ENCODE peak calls at places on chromosomes 5 and 9, in nine cellular contexts. One of them, this sample, is unnamed.
A peak's percentile ranks its signal among the peaks of the same experiment; 100 is the strongest.

GRCh38 chr9:129081388-129081889 is 528 bp downstream of the DOLPP1 start:
- DNase-seq in GM03348: peak; percentile 98
- DNase-seq in endothelial cell: no peak
- DNase-seq in EL: no peak
- DNase-seq in activated CD8-positive, alpha-beta memory T cell treated with anti-CD3 and anti-CD28 coated beads, Interleukin-2, amount 10 ng/mL, durations not matched to agents 7 days and 5 days: no peak
- DNase-seq in iris pigment epithelial cell: peak; percentile 34
- DNase-seq in mammary epithelial cell: no peak
- DNase-seq in KG1: no peak
- DNase-seq in left ventricle myocardium inferior: no peak
- DNase-seq in this sample: peak; percentile 97

GRCh38 chr5:9927521-9927997 is 297.4 kb upstream of the TAS2R1 start:
- DNase-seq in EL: peak; percentile 36
- DNase-seq in mammary epithelial cell: peak; percentile 61
- DNase-seq in activated CD8-positive, alpha-beta memory T cell treated with anti-CD3 and anti-CD28 coated beads, Interleukin-2, amount 10 ng/mL, durations not matched to agents 7 days and 5 days: no peak
- DNase-seq in GM03348: no peak
- DNase-seq in left ventricle myocardium inferior: no peak
- DNase-seq in endothelial cell: no peak
- DNase-seq in iris pigment epithelial cell: peak; percentile 49
- DNase-seq in KG1: no peak
- DNase-seq in this sample: no peak

GRCh38 chr9:121612511-121612998 is 38.9 kb upstream of the DAB2IP start:
- DNase-seq in KG1: no peak
- DNase-seq in iris pigment epithelial cell: no peak
- DNase-seq in GM03348: no peak
- DNase-seq in activated CD8-positive, alpha-beta memory T cell treated with anti-CD3 and anti-CD28 coated beads, Interleukin-2, amount 10 ng/mL, durations not matched to agents 7 days and 5 days: no peak
- DNase-seq in left ventricle myocardium inferior: no peak
- DNase-seq in EL: no peak
- DNase-seq in endothelial cell: no peak
- DNase-seq in mammary epithelial cell: peak; percentile 51
- DNase-seq in this sample: no peak

GRCh38 chr5:42951847-42952411 is 88.2 kb downstream of the ANXA2R start:
- DNase-seq in left ventricle myocardium inferior: no peak
- DNase-seq in activated CD8-positive, alpha-beta memory T cell treated with anti-CD3 and anti-CD28 coated beads, Interleukin-2, amount 10 ng/mL, durations not matched to agents 7 days and 5 days: peak; percentile 85
- DNase-seq in KG1: no peak
- DNase-seq in endothelial cell: no peak
- DNase-seq in iris pigment epithelial cell: peak; percentile 53
- DNase-seq in EL: peak; percentile 14
- DNase-seq in GM03348: peak; percentile 47
- DNase-seq in mammary epithelial cell: no peak
- DNase-seq in this sample: no peak

GRCh38 chr5:25056846-25057245 is 412.1 kb upstream of the CDH10 start:
- DNase-seq in KG1: no peak
- DNase-seq in mammary epithelial cell: no peak
- DNase-seq in left ventricle myocardium inferior: no peak
- DNase-seq in GM03348: no peak
- DNase-seq in iris pigment epithelial cell: no peak
- DNase-seq in EL: no peak
- DNase-seq in endothelial cell: no peak
- DNase-seq in activated CD8-positive, alpha-beta memory T cell treated with anti-CD3 and anti-CD28 coated beads, Interleukin-2, amount 10 ng/mL, durations not matched to agents 7 days and 5 days: no peak
- DNase-seq in this sample: no peak

GRCh38 chr9:15250013-15250412 is 57.0 kb downstream of the TTC39B start:
- DNase-seq in GM03348: peak; percentile 27
- DNase-seq in activated CD8-positive, alpha-beta memory T cell treated with anti-CD3 and anti-CD28 coated beads, Interleukin-2, amount 10 ng/mL, durations not matched to agents 7 days and 5 days: no peak
- DNase-seq in mammary epithelial cell: no peak
- DNase-seq in KG1: no peak
- DNase-seq in left ventricle myocardium inferior: no peak
- DNase-seq in EL: no peak
- DNase-seq in endothelial cell: no peak
- DNase-seq in iris pigment epithelial cell: no peak
- DNase-seq in this sample: peak; percentile 17

GRCh38 chr9:86408121-86408520 is 53.9 kb upstream of the TUT7 start:
- DNase-seq in endothelial cell: no peak
- DNase-seq in left ventricle myocardium inferior: no peak
- DNase-seq in mammary epithelial cell: peak; percentile 67
- DNase-seq in EL: peak; percentile 24
- DNase-seq in KG1: no peak
- DNase-seq in GM03348: no peak
- DNase-seq in iris pigment epithelial cell: peak; percentile 52
- DNase-seq in activated CD8-positive, alpha-beta memory T cell treated with anti-CD3 and anti-CD28 coated beads, Interleukin-2, amount 10 ng/mL, durations not matched to agents 7 days and 5 days: no peak
- DNase-seq in this sample: no peak

GRCh38 chr5:113034182-113034773 is 57.7 kb downstream of the DCP2 start:
- DNase-seq in left ventricle myocardium inferior: no peak
- DNase-seq in endothelial cell: no peak
- DNase-seq in EL: peak; percentile 90
- DNase-seq in GM03348: peak; percentile 91
- DNase-seq in KG1: no peak
- DNase-seq in iris pigment epithelial cell: peak; percentile 83
- DNase-seq in mammary epithelial cell: peak; percentile 65
- DNase-seq in activated CD8-positive, alpha-beta memory T cell treated with anti-CD3 and anti-CD28 coated beads, Interleukin-2, amount 10 ng/mL, durations not matched to agents 7 days and 5 days: no peak
- DNase-seq in this sample: peak; percentile 55

GRCh38 chr5:161547573-161548471 is 1.3 kb upstream of the GABRB2 start:
- DNase-seq in EL: no peak
- DNase-seq in activated CD8-positive, alpha-beta memory T cell treated with anti-CD3 and anti-CD28 coated beads, Interleukin-2, amount 10 ng/mL, durations not matched to agents 7 days and 5 days: no peak
- DNase-seq in endothelial cell: peak; percentile 18
- DNase-seq in left ventricle myocardium inferior: no peak
- DNase-seq in iris pigment epithelial cell: no peak
- DNase-seq in KG1: no peak
- DNase-seq in mammary epithelial cell: no peak
- DNase-seq in GM03348: peak; percentile 24
- DNase-seq in this sample: peak; percentile 8

GRCh38 chr5:127203818-127204217 is 86.8 kb upstream of the MEGF10 start:
- DNase-seq in iris pigment epithelial cell: peak; percentile 88
- DNase-seq in mammary epithelial cell: peak; percentile 85
- DNase-seq in EL: peak; percentile 78
- DNase-seq in GM03348: peak; percentile 11
- DNase-seq in left ventricle myocardium inferior: no peak
- DNase-seq in endothelial cell: no peak
- DNase-seq in KG1: no peak
- DNase-seq in activated CD8-positive, alpha-beta memory T cell treated with anti-CD3 and anti-CD28 coated beads, Interleukin-2, amount 10 ng/mL, durations not matched to agents 7 days and 5 days: no peak
- DNase-seq in this sample: no peak

This sample was measured in AG08396.